ENCODE peak calls at places on chromosomes 12 and 14, in seven cellular contexts. P is tibial artery, W is thoracic aorta, M is uterus, Z is fibroblast of lung, O is heart left ventricle, D is neural progenitor cell. C is an unnamed sample.

GRCh38 chr14:50056457-50056856 is 59.9 kb downstream of the VCPKMT start:
- DNase-seq in P (no peak), W (no peak), M (no peak), Z (no peak), O (no peak), D (no peak), C (no peak)

GRCh38 chr14:21209185-21209584 is 53.3 kb upstream of the OR5AU1 start:
- DNase-seq in P (no peak), W (no peak), M (no peak), Z (no peak), O (no peak), D (no peak), C (no peak)

GRCh38 chr12:3456809-3457208 is 34.2 kb upstream of the PRMT8 start:
- DNase-seq in P (no peak), W (no peak), M (no peak), Z (no peak), O (no peak), D (peak; percentile 88), C (no peak)

GRCh38 chr14:101412741-101413140 is 148.6 kb upstream of the DIO3 start:
- DNase-seq in P (no peak), W (no peak), M (no peak), Z (peak; percentile 3), O (no peak), D (no peak), C (no peak)

GRCh38 chr12:56252649-56253048 is 5.5 kb downstream of the ANKRD52 start:
- DNase-seq in P (no peak), W (no peak), M (no peak), Z (no peak), O (no peak), D (no peak), C (no peak)

GRCh38 chr12:119683816-119684215 is 15.9 kb downstream of the PRKAB1 start:
- DNase-seq in P (no peak), W (no peak), M (no peak), Z (no peak), O (no peak), D (no peak), C (no peak)

GRCh38 chr12:75553865-75554555 is 42.6 kb upstream of the KRR1 start:
- DNase-seq in P (no peak), W (no peak), M (no peak), Z (peak; percentile 70), O (no peak), D (no peak), C (no peak)

GRCh38 chr12:16605666-16606116 is 271 bp downstream of the LMO3 start:
- DNase-seq in P (no peak), W (no peak), M (peak; percentile 41), Z (peak; percentile 35), O (no peak), D (peak; percentile 46), C (no peak)

GRCh38 chr14:31380106-31380505 is 40.2 kb downstream of the HEATR5A start:
- DNase-seq in P (no peak), W (no peak), M (no peak), Z (peak; percentile 67), O (no peak), D (no peak), C (no peak)

GRCh38 chr14:64680013-64680674 is 24.1 kb upstream of the PLEKHG3 start:
- DNase-seq in P (peak; percentile 89), W (no peak), M (no peak), Z (peak; percentile 24), O (no peak), D (no peak), C (no peak)

GRCh38 chr12:104494137-104494815 is 37.5 kb downstream of the CHST11 start:
- DNase-seq in P (no peak), W (peak; percentile 28), M (no peak), Z (peak; percentile 40), O (peak; percentile 32), D (no peak), C (peak; percentile 40)

GRCh38 chr12:93982847-93983315 is 165.5 kb upstream of the PLXNC1 start:
- DNase-seq in P (no peak), W (no peak), M (no peak), Z (peak; percentile 94), O (no peak), D (no peak), C (no peak)

GRCh38 chr12:87796961-87797516 is 232.2 kb downstream of the C12orf50 start:
- DNase-seq in P (no peak), W (no peak), M (no peak), Z (no peak), O (no peak), D (no peak), C (no peak)

GRCh38 chr14:82345149-82345548 is 811.5 kb upstream of the SEL1L start:
- DNase-seq in P (no peak), W (no peak), M (no peak), Z (no peak), O (no peak), D (no peak), C (no peak)

GRCh38 chr12:108425238-108425795 is 86.2 kb upstream of the CMKLR1 start:
- DNase-seq in P (no peak), W (no peak), M (no peak), Z (no peak), O (no peak), D (peak; percentile 62), C (no peak)

GRCh38 chr12:125455556-125455955 is 390.3 kb downstream of the AACS start:
- DNase-seq in P (no peak), W (no peak), M (no peak), Z (no peak), O (no peak), D (peak; percentile 43), C (no peak)

GRCh38 chr12:11499802-11500201 is 104.4 kb upstream of the PRB2 start:
- DNase-seq in P (no peak), W (no peak), M (no peak), Z (no peak), O (no peak), D (no peak), C (no peak)

GRCh38 chr12:24752763-24753462 is 196.0 kb downstream of the BCAT1 start:
- DNase-seq in P (no peak), W (no peak), M (no peak), Z (no peak), O (no peak), D (no peak), C (no peak)

GRCh38 chr12:128825845-128826244 is 2.1 kb upstream of the SLC15A4 start:
- DNase-seq in P (no peak), W (no peak), M (no peak), Z (no peak), O (no peak), D (no peak), C (no peak)

GRCh38 chr14:94681300-94682060 is 69.3 kb downstream of the SERPINA3 start:
- DNase-seq in P (peak; percentile 51), W (no peak), M (no peak), Z (peak; percentile 30), O (no peak), D (peak; percentile 67), C (no peak)

GRCh38 chr14:49961270-49962222 is 68.7 kb downstream of the ARF6 start:
- DNase-seq in P (no peak), W (no peak), M (no peak), Z (peak; percentile 53), O (no peak), D (no peak), C (no peak)

GRCh38 chr12:72256725-72257124 is 15.4 kb upstream of the TRHDE start:
- DNase-seq in P (no peak), W (no peak), M (no peak), Z (no peak), O (no peak), D (no peak), C (no peak)

GRCh38 chr14:101459392-101459900 is 101.8 kb upstream of the DIO3 start:
- DNase-seq in P (no peak), W (no peak), M (no peak), Z (no peak), O (no peak), D (peak; percentile 63), C (no peak)

GRCh38 chr12:120909633-120910318 is 5.6 kb upstream of the SPPL3 start:
- DNase-seq in P (no peak), W (no peak), M (no peak), Z (no peak), O (no peak), D (no peak), C (no peak)

GRCh38 chr12:10358131-10358530 is 31.7 kb downstream of the KLRK1 start:
- DNase-seq in P (no peak), W (no peak), M (no peak), Z (no peak), O (no peak), D (peak; percentile 3), C (no peak)

GRCh38 chr12:143964-144649 is 69.8 kb downstream of the SLC6A12 start:
- DNase-seq in P (no peak), W (no peak), M (no peak), Z (peak; percentile 44), O (no peak), D (peak; percentile 42), C (no peak)
- H3K27me3 ChIP-seq in P (peaks cover 19% of the 10 kb centered on the region), W (no peaks in the 10 kb centered on the region), M (no peaks in the 10 kb centered on the region), Z (peaks cover 15% of the 10 kb centered on the region), O (no peaks in the 10 kb centered on the region), D (peaks cover 28% of the 10 kb centered on the region), C (no peaks in the 10 kb centered on the region)

DNA sequence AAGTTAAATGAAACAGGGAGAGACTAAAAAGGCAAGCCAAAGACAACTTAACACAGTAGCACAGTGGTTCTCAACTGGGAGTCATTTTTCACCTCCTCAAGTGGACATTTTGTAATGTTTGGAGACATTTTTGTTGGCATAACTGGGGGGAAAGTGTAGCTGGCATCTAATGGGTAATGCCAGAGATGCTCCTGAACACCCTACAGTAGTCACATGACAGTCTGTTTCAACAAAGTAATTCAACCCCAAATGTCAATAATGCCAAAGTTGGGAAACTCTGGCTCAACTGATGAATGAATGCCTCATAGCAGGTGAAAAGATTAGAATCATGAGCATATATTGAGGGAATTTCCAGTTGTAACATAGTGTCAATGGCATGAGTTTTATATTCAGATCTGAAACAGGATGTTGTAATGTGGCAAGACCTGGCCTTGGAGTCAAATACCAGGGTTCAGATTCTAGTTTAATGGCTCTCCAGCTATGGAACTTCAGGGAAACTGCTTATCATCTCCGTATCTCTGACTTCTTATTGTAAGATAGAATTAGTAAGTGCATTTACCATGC is 2.4 kb upstream of the OR4K5 start:
- DNase-seq in P (no peak), W (no peak), M (no peak), Z (no peak), O (no peak), D (no peak), C (no peak)
- H3K9me3 ChIP-seq in P (no peaks in the 10 kb centered on the region), W (no peaks in the 10 kb centered on the region), M (no peaks in the 10 kb centered on the region), Z (no peaks in the 10 kb centered on the region), O (no peaks in the 10 kb centered on the region), D (peaks cover 83% of the 10 kb centered on the region), C (no peaks in the 10 kb centered on the region)

GRCh38 chr14:23321572-23322547 is 603 bp downstream of the PABPN1 start:
- DNase-seq in P (peak; percentile 81), W (no peak), M (peak; percentile 44), Z (peak; percentile 59), O (no peak), D (peak; percentile 58), C (peak; percentile 37)
- H3K27ac ChIP-seq in P (peak overlapping the region; percentile 89), W (peak overlapping the region; percentile 92), M (peak overlapping the region; percentile 98), Z (peak overlapping the region; percentile 92), O (peak overlapping the region; percentile 97), D (peak overlapping the region; percentile 97), C (peak overlapping the region; percentile 96)

DNA sequence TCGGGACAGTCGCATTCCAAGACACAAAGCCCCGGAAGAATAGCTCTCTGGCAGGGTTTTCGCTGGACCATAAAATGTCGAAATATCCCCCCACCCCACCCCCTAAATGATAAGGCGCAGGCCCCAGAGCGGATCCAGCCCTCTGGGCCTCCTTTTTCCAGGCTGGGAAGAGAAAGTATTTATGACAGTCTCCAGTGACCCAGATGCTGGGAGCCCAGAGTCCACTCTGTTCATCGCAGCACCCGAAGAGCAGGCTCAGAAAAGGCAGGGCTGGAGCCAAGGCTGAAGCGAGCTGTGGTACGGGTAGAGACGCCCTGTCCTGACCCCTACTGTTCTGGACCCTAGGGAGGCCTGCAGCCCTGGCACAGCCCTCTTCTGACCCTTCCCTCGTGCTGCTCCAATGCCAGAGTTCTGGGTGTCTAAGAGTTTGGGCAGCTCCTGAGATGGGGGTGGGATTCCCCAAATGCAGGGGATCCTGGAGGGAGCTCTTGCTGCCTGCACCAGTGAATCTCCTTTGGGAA is 2.0 kb upstream of the HOXC8 start:
- DNase-seq in P (no peak), W (no peak), M (no peak), Z (no peak), O (no peak), D (no peak), C (no peak)
- H3K27me3 ChIP-seq in P (no peaks in the 10 kb centered on the region), W (peaks cover under 1% of the 10 kb centered on the region), M (peaks cover 5% of the 10 kb centered on the region), Z (peaks cover 76% of the 10 kb centered on the region), O (peaks cover 63% of the 10 kb centered on the region), D (peaks cover 100% of the 10 kb centered on the region), C (peaks cover 77% of the 10 kb centered on the region)